ENCODE peak calls at places on chromosomes 6 and 20, in four cellular contexts. One of them, this sample, is unnamed.

GRCh38 chr20:16607364-16608264 is 34.4 kb upstream of the KIF16B start:
- DNase-seq in posterior vena cava: no peak
- DNase-seq in activated naive CD4-positive, alpha-beta T cell: no peak
- DNase-seq in caudate nucleus: no peak
- DNase-seq in this sample: no peak

GRCh38 chr20:2745936-2746635 is 53.5 kb downstream of the EBF4 start:
- DNase-seq in caudate nucleus: no peak
- DNase-seq in activated naive CD4-positive, alpha-beta T cell: no peak
- DNase-seq in posterior vena cava: no peak
- DNase-seq in this sample: peak

GRCh38 chr6:89997456-89998445 is 103.5 kb downstream of the GJA10 start:
- DNase-seq in posterior vena cava: no peak
- DNase-seq in caudate nucleus: peak
- DNase-seq in activated naive CD4-positive, alpha-beta T cell: no peak
- DNase-seq in this sample: no peak

GRCh38 chr6:149271348-149272340 is 45.9 kb upstream of the TAB2 start:
- DNase-seq in posterior vena cava: no peak
- DNase-seq in caudate nucleus: no peak
- DNase-seq in activated naive CD4-positive, alpha-beta T cell: no peak
- DNase-seq in this sample: no peak

GRCh38 chr6:128057541-128058335 is 156.9 kb upstream of the THEMIS start:
- DNase-seq in posterior vena cava: no peak
- DNase-seq in caudate nucleus: no peak
- DNase-seq in activated naive CD4-positive, alpha-beta T cell: no peak
- DNase-seq in this sample: no peak

GRCh38 chr6:148868314-148868713 is 121.5 kb downstream of the UST start:
- DNase-seq in posterior vena cava: no peak
- DNase-seq in activated naive CD4-positive, alpha-beta T cell: no peak
- DNase-seq in caudate nucleus: no peak
- DNase-seq in this sample: no peak

GRCh38 chr6:45724027-45724426 is 291.6 kb downstream of the CLIC5 start:
- DNase-seq in posterior vena cava: no peak
- DNase-seq in activated naive CD4-positive, alpha-beta T cell: no peak
- DNase-seq in caudate nucleus: no peak
- DNase-seq in this sample: no peak

GRCh38 chr6:136115941-136116340 is 134.2 kb downstream of the MTFR2 start:
- DNase-seq in posterior vena cava: no peak
- DNase-seq in activated naive CD4-positive, alpha-beta T cell: no peak
- DNase-seq in caudate nucleus: no peak
- DNase-seq in this sample: no peak